ENCODE peak calls at places on chromosomes 4 and X, in ten cellular contexts. U is stimulated activated CD4-positive, alpha-beta T cell treated with anti-CD3 and anti-CD28 coated beads, Interleukin-12 subunit alpha, Interleukin-12 subunit beta, amount 100 ng/mL, for 24 hours; S is GM13977; L is activated CD4-positive, alpha-beta memory T cell treated with anti-CD3 and anti-CD28 coated beads, Interleukin-2, amount 10 ng/mL, durations not matched to agents 7 days and 5 days; J is mucosa of gallbladder; Y is NCI-H2029 treated with DMSO at 0.1 percent for 48 hours; D is fibroblast of mammary gland; Q is activated CD4-positive, alpha-beta T cell treated with anti-CD3 and anti-CD28 coated beads, Interleukin-2, amount 10 ng/mL, durations not matched to agents 7 days and 5 days; E is Caco-2; G is T-helper 1 cell. O is an unnamed sample.

GRCh38 chr4:27366424-27366823 is 505.8 kb downstream of the STIM2 start:
- DNase-seq in U (no peak), S (no peak), L (no peak), J (no peak), Y (no peak), D (peak; percentile 87), Q (no peak), E (no peak), G (no peak), O (no peak)

GRCh38 chrX:106921637-106922036 is 1.4 kb downstream of the CLDN2 start:
- DNase-seq in U (no peak), S (no peak), L (no peak), J (no peak), Y (no peak), D (no peak), Q (no peak), E (no peak), G (no peak), O (no peak)

GRCh38 chr4:143397335-143397734 is 60.7 kb downstream of the GAB1 start:
- DNase-seq in U (no peak), S (no peak), L (no peak), J (no peak), Y (no peak), D (peak; percentile 63), Q (no peak), E (no peak), G (no peak), O (no peak)

GRCh38 chr4:15958562-15958961 is 4.4 kb downstream of the FGFBP2 start:
- DNase-seq in U (no peak), S (no peak), L (no peak), J (no peak), Y (no peak), D (no peak), Q (no peak), E (no peak), G (no peak), O (no peak)

GRCh38 chr4:173074501-173074946 is 94.1 kb upstream of the GALNT7 start:
- DNase-seq in U (no peak), S (no peak), L (no peak), J (no peak), Y (no peak), D (peak; percentile 94), Q (no peak), E (peak; percentile 5), G (no peak), O (peak; percentile 4)

GRCh38 chr4:187176261-187176910 is 452.7 kb upstream of the FAT1 start:
- DNase-seq in U (no peak), S (no peak), L (no peak), J (no peak), Y (no peak), D (no peak), Q (no peak), E (no peak), G (no peak), O (no peak)

GRCh38 chr4:107115185-107115847 is 79.2 kb upstream of the DKK2 start:
- DNase-seq in U (no peak), S (no peak), L (no peak), J (no peak), Y (no peak), D (peak; percentile 80), Q (no peak), E (no peak), G (no peak), O (no peak)

GRCh38 chrX:112868586-112868985 is 28.0 kb upstream of the AMOT start:
- DNase-seq in U (no peak), S (no peak), L (no peak), J (no peak), Y (no peak), D (peak; percentile 7), Q (no peak), E (no peak), G (no peak), O (no peak)

GRCh38 chr4:55173580-55173979 is 48.2 kb upstream of the KDR start:
- DNase-seq in U (no peak), S (no peak), L (no peak), J (no peak), Y (no peak), D (peak; percentile 86), Q (no peak), E (no peak), G (no peak), O (no peak)

GRCh38 chr4:86916392-86916791 is 18.4 kb upstream of the AFF1 start:
- DNase-seq in U (no peak), S (no peak), L (no peak), J (no peak), Y (no peak), D (no peak), Q (no peak), E (no peak), G (no peak), O (no peak)

GRCh38 chr4:144399927-144400326 is 246.0 kb upstream of the HHIP start:
- DNase-seq in U (no peak), S (peak; percentile 14), L (no peak), J (peak; percentile 18), Y (no peak), D (peak; percentile 92), Q (no peak), E (no peak), G (no peak), O (peak; percentile 34)

GRCh38 chrX:9533611-9534010 is 68.8 kb downstream of the TBL1X start:
- DNase-seq in U (no peak), S (no peak), L (no peak), J (no peak), Y (no peak), D (no peak), Q (no peak), E (no peak), G (no peak), O (no peak)

GRCh38 chr4:102789317-102789717 is 28.5 kb upstream of the MANBA start:
- DNase-seq in U (no peak), S (no peak), L (no peak), J (no peak), Y (no peak), D (peak; percentile 76), Q (no peak), E (no peak), G (no peak), O (no peak)

GRCh38 chr4:55553442-55553841 is 6.7 kb upstream of the CLOCK start:
- DNase-seq in U (no peak), S (no peak), L (peak; percentile 32), J (peak; percentile 12), Y (no peak), D (peak; percentile 90), Q (peak; percentile 11), E (peak; percentile 5), G (no peak), O (no peak)

GRCh38 chrX:153065389-153065788 is 6.9 kb upstream of the PNMA6A start:
- DNase-seq in U (no peak), S (no peak), L (no peak), J (no peak), Y (no peak), D (no peak), Q (no peak), E (no peak), G (no peak), O (no peak)

GRCh38 chr4:44320833-44321232 is 127.8 kb downstream of the KCTD8 start:
- DNase-seq in U (no peak), S (no peak), L (no peak), J (no peak), Y (no peak), D (no peak), Q (no peak), E (no peak), G (no peak), O (no peak)

GRCh38 chr4:155948541-155948940 is 5.1 kb downstream of the CTSO start:
- DNase-seq in U (no peak), S (no peak), L (no peak), J (no peak), Y (no peak), D (no peak), Q (no peak), E (no peak), G (no peak), O (no peak)

GRCh38 chrX:97065066-97065465 is 181.4 kb downstream of the RPA4 start:
- DNase-seq in U (no peak), S (no peak), L (no peak), J (no peak), Y (no peak), D (no peak), Q (no peak), E (no peak), G (no peak), O (no peak)

GRCh38 chrX:40244980-40245379 is 147.2 kb upstream of the BCOR start:
- DNase-seq in U (no peak), S (no peak), L (no peak), J (no peak), Y (no peak), D (no peak), Q (peak; percentile 16), E (no peak), G (no peak), O (no peak)

GRCh38 chr4:917992-918391 is 14.1 kb downstream of the GAK start:
- DNase-seq in U (no peak), S (no peak), L (no peak), J (no peak), Y (no peak), D (no peak), Q (no peak), E (no peak), G (no peak), O (no peak)

GRCh38 chrX:49233176-49233575 is at the start of gene CACNA1F:
- DNase-seq in U (no peak), S (no peak), L (no peak), J (no peak), Y (no peak), D (no peak), Q (no peak), E (no peak), G (no peak), O (no peak)

GRCh38 chr4:88188738-88189417 is 30.4 kb upstream of the ABCG2 start:
- DNase-seq in U (no peak), S (no peak), L (no peak), J (no peak), Y (no peak), D (no peak), Q (no peak), E (no peak), G (no peak), O (no peak)

GRCh38 chr4:85587952-85588351 is 113.0 kb downstream of the ARHGAP24 start:
- DNase-seq in U (no peak), S (no peak), L (no peak), J (no peak), Y (no peak), D (no peak), Q (no peak), E (no peak), G (no peak), O (no peak)

GRCh38 chr4:158259955-158260575 is 49.8 kb downstream of the TMEM144 start:
- DNase-seq in U (no peak), S (no peak), L (no peak), J (no peak), Y (peak; percentile 0), D (peak; percentile 56), Q (no peak), E (peak; percentile 10), G (no peak), O (no peak)

GRCh38 chr4:108081251-108081650 is 87.5 kb downstream of the LEF1 start:
- DNase-seq in U (no peak), S (no peak), L (no peak), J (no peak), Y (no peak), D (no peak), Q (peak; percentile 35), E (no peak), G (no peak), O (no peak)

GRCh38 chr4:86935499-86935832 is 655 bp downstream of the AFF1 start:
- DNase-seq in U (peak; percentile 36), S (no peak), L (no peak), J (peak; percentile 31), Y (no peak), D (no peak), Q (peak; percentile 47), E (no peak), G (peak; percentile 22), O (no peak)

GRCh38 chrX:87846956-87847355 is 329.4 kb downstream of the KLHL4 start:
- DNase-seq in U (no peak), S (no peak), L (no peak), J (no peak), Y (no peak), D (no peak), Q (no peak), E (no peak), G (no peak), O (no peak)

GRCh38 chr4:160316036-160316435 is 1213.2 kb downstream of the RAPGEF2 start:
- DNase-seq in U (no peak), S (no peak), L (no peak), J (no peak), Y (no peak), D (no peak), Q (no peak), E (no peak), G (no peak), O (no peak)